ENCODE peak calls at places on chromosomes 16 and 17, in four cellular contexts. One of them, this sample, is unnamed.

GRCh38 chr17:35748323-35748960 is 4.6 kb downstream of the GAS2L2 start:
- DNase-seq in cardiac muscle cell: no peak
- DNase-seq in astrocyte of the spinal cord: no peak
- DNase-seq in fibroblast of lung: no peak
- DNase-seq in this sample: no peak

GRCh38 chr17:55660171-55660886 is 62.3 kb downstream of the TMEM100 start:
- DNase-seq in cardiac muscle cell: no peak
- DNase-seq in astrocyte of the spinal cord: no peak
- DNase-seq in fibroblast of lung: peak
- DNase-seq in this sample: no peak

GRCh38 chr16:31357324-31358156 is 2.6 kb downstream of the ITGAX start:
- DNase-seq in cardiac muscle cell: peak
- DNase-seq in astrocyte of the spinal cord: no peak
- DNase-seq in fibroblast of lung: no peak
- DNase-seq in this sample: no peak

GRCh38 chr16:82300374-82300936 is 130.4 kb upstream of the MPHOSPH6 start:
- DNase-seq in cardiac muscle cell: no peak
- DNase-seq in astrocyte of the spinal cord: no peak
- DNase-seq in fibroblast of lung: no peak
- DNase-seq in this sample: no peak

GRCh38 chr16:87318158-87318644 is 1.0 kb upstream of the C16orf95 start:
- DNase-seq in cardiac muscle cell: no peak
- DNase-seq in astrocyte of the spinal cord: no peak
- DNase-seq in fibroblast of lung: peak
- DNase-seq in this sample: no peak

GRCh38 chr16:89373355-89374110 is 116.8 kb downstream of the ANKRD11 start:
- DNase-seq in cardiac muscle cell: no peak
- DNase-seq in astrocyte of the spinal cord: peak
- DNase-seq in fibroblast of lung: peak
- DNase-seq in this sample: no peak

GRCh38 chr17:336110-337021 is 16.2 kb downstream of the RPH3AL start:
- DNase-seq in cardiac muscle cell: peak
- DNase-seq in astrocyte of the spinal cord: no peak
- DNase-seq in fibroblast of lung: no peak
- DNase-seq in this sample: no peak

GRCh38 chr17:64073771-64074703 is 53.6 kb upstream of the ICAM2 start:
- DNase-seq in cardiac muscle cell: no peak
- DNase-seq in astrocyte of the spinal cord: no peak
- DNase-seq in fibroblast of lung: no peak
- DNase-seq in this sample: no peak

GRCh38 chr17:77096570-77097214 is 44.1 kb upstream of the SEC14L1 start:
- DNase-seq in cardiac muscle cell: peak
- DNase-seq in astrocyte of the spinal cord: peak
- DNase-seq in fibroblast of lung: peak
- DNase-seq in this sample: peak

GRCh38 chr17:45855691-45856315 is 11.1 kb downstream of the SPPL2C start:
- DNase-seq in cardiac muscle cell: no peak
- DNase-seq in astrocyte of the spinal cord: no peak
- DNase-seq in fibroblast of lung: no peak
- DNase-seq in this sample: no peak

GRCh38 chr17:4554441-4554996 is 665 bp downstream of the MYBBP1A start:
- DNase-seq in cardiac muscle cell: no peak
- DNase-seq in astrocyte of the spinal cord: no peak
- DNase-seq in fibroblast of lung: no peak
- DNase-seq in this sample: no peak

GRCh38 chr17:40371261-40371929 is 6.9 kb upstream of the GJD3 start:
- DNase-seq in cardiac muscle cell: no peak
- DNase-seq in astrocyte of the spinal cord: no peak
- DNase-seq in fibroblast of lung: no peak
- DNase-seq in this sample: no peak

GRCh38 chr16:24427840-24428239 is 111.5 kb upstream of the RBBP6 start:
- DNase-seq in cardiac muscle cell: no peak
- DNase-seq in astrocyte of the spinal cord: no peak
- DNase-seq in fibroblast of lung: no peak
- DNase-seq in this sample: no peak

GRCh38 chr16:57620316-57621231 is 7.9 kb upstream of the ADGRG1 start:
- DNase-seq in cardiac muscle cell: no peak
- DNase-seq in astrocyte of the spinal cord: no peak
- DNase-seq in fibroblast of lung: no peak
- DNase-seq in this sample: no peak

GRCh38 chr17:33049781-33050414 is 58.3 kb downstream of the SPACA3 start:
- DNase-seq in cardiac muscle cell: peak
- DNase-seq in astrocyte of the spinal cord: peak
- DNase-seq in fibroblast of lung: peak
- DNase-seq in this sample: peak
- H3K4me3 ChIP-seq in cardiac muscle cell: no peak
- H3K4me3 ChIP-seq in astrocyte of the spinal cord: no peak
- H3K4me3 ChIP-seq in fibroblast of lung: no peak
- H3K4me3 ChIP-seq in this sample: no peak

DNA sequence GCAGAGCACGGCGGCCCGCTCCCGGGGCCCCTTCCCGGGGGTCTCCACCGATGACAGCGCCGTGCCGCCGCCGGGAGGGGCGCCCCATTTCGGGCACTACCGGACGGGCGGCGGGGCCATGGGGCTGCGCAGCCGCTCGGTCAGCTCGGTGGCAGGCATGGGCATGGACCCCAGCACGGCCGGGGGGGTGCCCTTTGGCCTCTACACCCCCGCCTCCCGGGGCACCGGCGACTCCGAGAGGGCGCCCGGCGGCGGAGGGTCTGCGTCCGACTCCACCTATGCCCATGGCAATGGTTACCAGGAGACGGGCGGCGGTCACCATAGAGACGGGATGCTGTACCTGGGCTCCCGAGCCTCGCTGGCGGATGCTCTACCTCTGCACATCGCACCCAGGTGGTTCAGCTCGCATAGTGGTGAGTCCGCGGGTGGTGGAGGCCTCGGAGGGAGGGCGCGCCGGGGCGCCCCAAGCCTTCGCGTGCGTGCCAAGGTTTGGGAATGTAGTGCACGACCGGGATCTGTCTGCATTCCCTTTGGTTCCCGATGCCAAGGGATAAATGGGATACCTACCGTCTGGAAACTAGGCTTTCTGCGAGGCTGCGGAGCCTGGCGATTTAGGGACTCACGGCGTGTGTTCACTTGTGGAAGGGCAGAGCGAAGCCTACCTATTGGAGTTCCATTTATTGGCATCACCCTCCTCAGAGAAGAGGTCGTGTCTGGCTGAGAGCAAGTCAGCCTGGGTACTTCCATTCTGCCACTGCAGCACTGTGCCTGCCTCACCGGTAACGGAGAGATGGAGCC is 1.1 kb downstream of the ZNRF1 start:
- DNase-seq in cardiac muscle cell: peak
- DNase-seq in astrocyte of the spinal cord: peak
- DNase-seq in fibroblast of lung: no peak
- DNase-seq in this sample: no peak
- TF ChIP-seq CTCF in cardiac muscle cell: no peak
- TF ChIP-seq CTCF in astrocyte of the spinal cord: no peak
- TF ChIP-seq CTCF in fibroblast of lung: no peak
- TF ChIP-seq CTCF in this sample: no peak

GRCh38 chr17:39118674-39119419 is 32.6 kb downstream of the PLXDC1 start:
- DNase-seq in cardiac muscle cell: no peak
- DNase-seq in astrocyte of the spinal cord: no peak
- DNase-seq in fibroblast of lung: no peak
- DNase-seq in this sample: no peak
- H3K4me3 ChIP-seq in cardiac muscle cell: no peak
- H3K4me3 ChIP-seq in astrocyte of the spinal cord: no peak
- H3K4me3 ChIP-seq in fibroblast of lung: no peak
- H3K4me3 ChIP-seq in this sample: no peak

GRCh38 chr16:64982581-64982980 is 139.3 kb downstream of the CDH11 start:
- DNase-seq in cardiac muscle cell: no peak
- DNase-seq in astrocyte of the spinal cord: no peak
- DNase-seq in fibroblast of lung: peak
- DNase-seq in this sample: peak

GRCh38 chr16:64983226-64983625 is 138.6 kb downstream of the CDH11 start:
- DNase-seq in cardiac muscle cell: no peak
- DNase-seq in astrocyte of the spinal cord: no peak
- DNase-seq in fibroblast of lung: no peak
- DNase-seq in this sample: no peak

GRCh38 chr16:64989050-64989449 is 132.8 kb downstream of the CDH11 start:
- DNase-seq in cardiac muscle cell: no peak
- DNase-seq in astrocyte of the spinal cord: no peak
- DNase-seq in fibroblast of lung: no peak
- DNase-seq in this sample: no peak

GRCh38 chr16:64981568-64982281 is 140.1 kb downstream of the CDH11 start:
- DNase-seq in cardiac muscle cell: no peak
- DNase-seq in astrocyte of the spinal cord: no peak
- DNase-seq in fibroblast of lung: no peak
- DNase-seq in this sample: no peak

DNA sequence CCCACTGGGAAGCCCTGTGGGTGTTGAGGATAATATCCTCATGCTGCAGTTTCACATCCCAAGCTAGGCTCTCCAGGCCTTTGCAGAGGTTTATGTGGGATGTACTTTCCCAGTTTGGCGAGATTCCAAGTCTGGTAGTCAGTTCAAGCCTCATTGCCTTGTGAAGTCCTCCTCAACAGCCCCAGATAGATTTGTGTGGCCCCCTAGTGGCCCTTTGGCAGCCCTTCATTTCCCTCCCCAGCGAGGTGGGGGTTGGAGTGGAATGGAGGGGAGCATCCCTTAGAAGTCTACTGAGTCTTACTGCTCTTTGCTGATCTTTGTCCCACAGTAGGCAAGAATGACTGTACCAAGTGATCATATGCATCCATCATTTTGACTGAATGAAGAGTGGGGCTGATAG is 137.9 kb downstream of the CDH11 start:
- DNase-seq in cardiac muscle cell: peak
- DNase-seq in astrocyte of the spinal cord: peak
- DNase-seq in fibroblast of lung: peak
- DNase-seq in this sample: peak
- TF ChIP-seq CTCF in cardiac muscle cell: peak
- TF ChIP-seq CTCF in astrocyte of the spinal cord: peak
- TF ChIP-seq CTCF in fibroblast of lung: peak
- TF ChIP-seq CTCF in this sample: peak

GRCh38 chr17:28230011-28230410 is 89.0 kb upstream of the TMEM97 start:
- DNase-seq in cardiac muscle cell: no peak
- DNase-seq in astrocyte of the spinal cord: no peak
- DNase-seq in fibroblast of lung: no peak
- DNase-seq in this sample: no peak
- H3K4me3 ChIP-seq in cardiac muscle cell: no peak
- H3K4me3 ChIP-seq in astrocyte of the spinal cord: no peak
- H3K4me3 ChIP-seq in fibroblast of lung: no peak
- H3K4me3 ChIP-seq in this sample: no peak

This sample was measured in astrocyte of the cerebellum.